ENCODE peak calls at places on chromosomes 12 and 14, in six cellular contexts. S, O, B, R, Q and C are unnamed samples. For H3K4me1, the result is how much of the 10 kb centered on the place peaks cover.

GRCh38 chr12:59695379-59695778 is 99.5 kb downstream of the SLC16A7 start:
- DNase-seq in O (no peak), Q (no peak), B (no peak), R (no peak), S (no peak), C (no peak)

GRCh38 chr12:9674226-9674590 is 4.7 kb downstream of the CLEC2D start:
- DNase-seq in B (no peak), R (no peak), S (no peak), Q (no peak), O (no peak), C (no peak)

GRCh38 chr14:61927521-61927920 is 165.3 kb downstream of the SNAPC1 start:
- DNase-seq in Q (no peak), R (no peak), B (peak), S (no peak), O (no peak), C (no peak)

GRCh38 chr12:53102883-53103807 is at the start of gene SOAT2:
- DNase-seq in S (no peak), B (no peak), Q (no peak), R (no peak), O (no peak), C (no peak)

GRCh38 chr12:114562654-114563053 is 121.3 kb downstream of the TBX3 start:
- DNase-seq in B (no peak), S (no peak), Q (no peak), R (no peak), O (no peak), C (no peak)

GRCh38 chr12:53481957-53482586 is 17.2 kb downstream of the MAP3K12 start:
- DNase-seq in S (no peak), R (no peak), O (no peak), B (no peak), Q (no peak), C (no peak)

GRCh38 chr12:67482751-67483661 is 165.5 kb upstream of the DYRK2 start:
- DNase-seq in O (peak), B (peak), S (no peak), Q (no peak), R (peak), C (peak)

GRCh38 chr14:22819191-22819988 is 4.2 kb upstream of the SLC7A7 start:
- DNase-seq in R (no peak), O (no peak), B (peak), S (no peak), Q (no peak), C (no peak)

GRCh38 chr12:51209259-51209658 is 8.6 kb downstream of the POU6F1 start:
- DNase-seq in R (no peak), Q (no peak), B (no peak), S (no peak), O (no peak), C (no peak)

GRCh38 chr12:67705394-67706370 is 57.1 kb downstream of the DYRK2 start:
- DNase-seq in O (no peak), R (no peak), S (no peak), Q (no peak), B (no peak), C (no peak)

GRCh38 chr14:61525293-61526011 is 169.9 kb upstream of the HIF1A start:
- DNase-seq in B (peak), Q (peak), R (peak), S (peak), O (peak), C (peak)

GRCh38 chr12:10194160-10194559 is 15.3 kb downstream of the TMEM52B start:
- DNase-seq in Q (no peak), R (no peak), O (no peak), S (no peak), B (no peak), C (no peak)

GRCh38 chr14:68896132-68896531 is 83.0 kb downstream of the ACTN1 start:
- DNase-seq in S (no peak), O (no peak), B (no peak), Q (no peak), R (peak), C (peak)

GRCh38 chr12:95593266-95593871 is 42.1 kb upstream of the USP44 start:
- DNase-seq in R (no peak), S (no peak), Q (peak), O (no peak), B (no peak), C (no peak)

GRCh38 chr12:91401190-91401589 is 218.6 kb upstream of the DCN start:
- DNase-seq in R (no peak), B (no peak), S (no peak), Q (no peak), O (no peak), C (no peak)

GRCh38 chr14:104989951-104990303 is 4.3 kb downstream of the CLBA1 start:
- DNase-seq in O (no peak), Q (no peak), R (no peak), B (no peak), S (no peak), C (no peak)

GRCh38 chr12:6465467-6466183 is 4.9 kb downstream of the VAMP1 start:
- DNase-seq in B (peak), S (peak), Q (peak), R (no peak), O (no peak), C (no peak)

GRCh38 chr14:75184447-75184846 is 8.0 kb upstream of the TMED10 start:
- DNase-seq in Q (no peak), S (no peak), R (no peak), B (no peak), O (no peak), C (no peak)

GRCh38 chr14:69055125-69055524 is 76.0 kb upstream of the ACTN1 start:
- DNase-seq in O (no peak), S (no peak), R (no peak), B (no peak), Q (no peak), C (no peak)

GRCh38 chr12:131014343-131014742 is 60.6 kb downstream of the ADGRD1 start:
- DNase-seq in S (no peak), O (peak), Q (no peak), B (no peak), R (peak), C (no peak)

GRCh38 chr12:67034110-67034879 is 234.9 kb upstream of the CAND1 start:
- DNase-seq in B (peak), S (no peak), R (no peak), Q (no peak), O (no peak), C (no peak)

GRCh38 chr14:65333926-65334687 is 78.4 kb upstream of the FUT8 start:
- DNase-seq in Q (no peak), O (no peak), B (no peak), S (no peak), R (peak), C (no peak)

GRCh38 chr14:105087963-105088811 is 23.0 kb upstream of the GPR132 start:
- DNase-seq in Q (no peak), O (peak), S (no peak), R (peak), B (peak), C (peak)

GRCh38 chr12:100789146-100789545 is 5.4 kb upstream of the ANO4 start:
- DNase-seq in R (no peak), B (no peak), O (no peak), Q (no peak), S (no peak), C (no peak)

GRCh38 chr12:29317556-29318363 is 63.2 kb downstream of the ERGIC2 start:
- DNase-seq in Q (peak), O (no peak), B (peak), S (peak), R (no peak), C (no peak)

GRCh38 chr12:59742831-59743230 is 147.0 kb downstream of the SLC16A7 start:
- DNase-seq in O (no peak), S (no peak), B (no peak), Q (no peak), R (no peak), C (no peak)

GRCh38 chr12:57545809-57546437 is 1.1 kb downstream of the DCTN2 start:
- DNase-seq in R (no peak), O (no peak), Q (no peak), S (no peak), B (no peak), C (no peak)

GRCh38 chr12:50390284-50390683 is 6.1 kb downstream of the FAM186A start:
- DNase-seq in B (peak), Q (peak), O (no peak), S (peak), R (no peak), C (no peak)

GRCh38 chr14:103540816-103541493 is 12.0 kb downstream of the TRMT61A start:
- DNase-seq in O (peak), Q (no peak), B (no peak), R (peak), S (no peak), C (no peak)
- H3K4me3 ChIP-seq in O (no peak), Q (no peak), B (no peak), R (no peak), S (peak), C (no peak)

GRCh38 chr12:46390304-46390703 is 17.7 kb upstream of the SLC38A2 start:
- DNase-seq in O (no peak), S (no peak), Q (no peak), B (no peak), R (no peak), C (no peak)
- H3K4me1 ChIP-seq in O (half or more), S (under half), Q (half or more), B (under half), R (half or more), C (under half)

DNA sequence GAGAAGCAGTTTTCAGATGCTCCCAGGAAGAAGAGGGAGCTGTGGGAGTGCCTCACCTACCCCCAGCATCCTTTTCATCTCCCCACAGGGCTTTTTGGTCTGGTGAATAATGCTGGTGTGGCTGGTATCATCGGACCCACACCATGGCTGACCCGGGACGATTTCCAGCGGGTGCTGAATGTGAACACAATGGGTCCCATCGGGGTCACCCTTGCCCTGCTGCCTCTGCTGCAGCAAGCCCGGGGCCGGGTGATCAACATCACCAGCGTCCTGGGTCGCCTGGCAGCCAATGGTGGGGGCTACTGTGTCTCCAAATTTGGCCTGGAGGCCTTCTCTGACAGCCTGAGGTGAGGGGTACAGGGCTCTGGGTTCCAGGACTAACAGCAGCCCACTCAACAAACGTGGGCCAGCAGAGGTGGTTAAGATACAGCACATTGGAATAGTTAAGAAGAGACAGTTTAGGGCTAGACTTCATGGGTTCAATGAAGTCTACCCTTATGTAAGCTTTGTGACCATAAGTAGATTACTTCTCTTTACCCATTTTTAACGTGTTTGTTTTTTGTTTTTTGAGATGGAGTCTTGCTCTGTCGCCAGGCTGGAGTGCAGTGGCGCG is 1.5 kb downstream of the RDH5 start:
- DNase-seq in Q (no peak), B (no peak), S (no peak), O (peak), R (no peak), C (peak)
- H3K27ac ChIP-seq in Q (peak), B (no peak), S (peak), O (peak), R (peak), C (peak)

GRCh38 chr14:55107766-55108554 is 21.1 kb upstream of the LGALS3 start:
- DNase-seq in S (peak), O (peak), Q (peak), R (peak), B (peak), C (peak)
- H3K4me3 ChIP-seq in S (peak), O (no peak), Q (no peak), R (no peak), B (no peak), C (no peak)

GRCh38 chr12:122870163-122870842 is 25.6 kb downstream of the VPS37B start:
- DNase-seq in Q (no peak), B (no peak), S (no peak), O (peak), R (no peak), C (no peak)
- H3K4me1 ChIP-seq in Q (half or more), B (under half), S (under half), O (half or more), R (half or more), C (under half)

DNA sequence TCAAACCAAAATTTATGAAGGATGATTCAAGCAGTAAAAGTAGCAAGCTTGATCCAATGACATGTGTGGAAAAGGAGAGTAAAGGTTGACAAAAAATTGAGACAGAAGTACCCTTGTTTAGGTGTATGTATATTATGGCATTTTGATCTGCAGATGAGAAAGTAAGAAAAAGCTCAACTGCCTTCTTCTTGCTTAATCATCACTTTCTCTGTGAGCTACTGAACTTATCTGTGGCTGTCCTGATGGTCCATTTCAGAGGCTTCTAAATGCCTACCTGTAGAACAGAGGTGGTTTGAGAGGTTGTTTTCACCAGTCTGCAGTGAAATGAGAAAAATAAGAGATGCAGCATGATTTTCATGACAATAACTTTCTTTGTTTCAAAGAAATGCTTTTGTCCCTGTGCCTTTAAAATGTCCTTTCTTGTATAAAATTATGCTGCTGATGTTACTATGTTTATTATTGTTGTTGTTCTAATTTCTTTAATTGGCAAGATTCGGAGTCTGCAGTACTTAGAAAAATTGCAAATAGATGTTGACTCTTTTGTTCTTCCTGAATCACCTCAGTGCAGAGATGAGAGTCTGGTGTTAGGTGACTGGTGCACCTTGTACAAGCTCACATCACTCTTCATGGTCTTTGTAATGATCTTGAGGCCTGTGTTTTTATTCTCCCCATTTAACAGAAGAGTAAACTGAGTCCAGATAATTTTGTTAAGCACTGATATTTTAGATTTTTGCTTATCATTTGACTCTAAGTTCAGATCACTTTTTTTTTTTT is 821.9 kb downstream of the VRK1 start:
- DNase-seq in B (no peak), Q (no peak), O (no peak), R (no peak), S (no peak), C (no peak)
- H3K27ac ChIP-seq in B (no peak), Q (no peak), O (no peak), R (no peak), S (no peak), C (no peak)

DNA sequence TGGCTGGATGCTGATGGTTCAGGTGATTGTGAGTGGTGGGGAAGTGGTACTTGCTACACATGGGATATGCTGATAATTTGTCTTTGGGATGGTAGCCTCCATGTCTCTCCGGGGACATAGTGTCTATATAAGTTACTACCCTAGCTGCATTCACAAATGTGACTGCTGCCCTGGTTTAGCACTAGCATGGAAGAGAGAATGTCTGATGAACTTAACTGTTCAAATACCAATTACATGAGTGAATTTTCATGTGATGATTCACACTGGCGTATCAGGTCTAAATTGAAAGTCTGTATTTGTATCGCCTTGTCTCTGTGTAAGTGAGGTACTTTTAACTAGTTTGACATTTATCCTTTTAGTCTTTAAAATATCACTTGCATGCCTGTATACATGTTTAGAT is 34.4 kb downstream of the ATF7IP start:
- DNase-seq in S (no peak), O (no peak), B (no peak), Q (no peak), R (no peak), C (no peak)
- H3K4me3 ChIP-seq in S (peak), O (no peak), B (no peak), Q (no peak), R (no peak), C (no peak)

DNA sequence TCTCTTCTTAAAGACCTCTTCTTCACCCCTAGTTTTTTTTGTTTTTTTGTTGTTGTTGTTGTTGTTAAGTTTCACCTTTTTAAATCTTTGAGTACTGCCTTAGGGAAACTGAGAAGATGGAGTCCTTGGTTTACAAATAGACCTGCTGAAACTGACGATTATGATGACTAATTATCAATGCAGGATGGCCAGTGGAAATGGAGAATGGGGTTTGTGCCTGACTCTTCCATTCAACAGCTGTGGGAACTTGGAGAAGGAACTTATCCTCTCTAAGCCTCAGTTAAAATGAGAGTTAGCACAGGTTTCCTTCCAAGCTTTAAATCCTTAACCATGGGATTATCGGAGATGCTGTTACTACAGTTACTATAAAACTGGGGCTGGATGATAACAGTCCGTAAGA is 66.7 kb upstream of the PNMA1 start:
- DNase-seq in S (no peak), Q (no peak), O (no peak), B (no peak), R (no peak), C (no peak)
- H3K4me1 ChIP-seq in S (under half), Q (half or more), O (half or more), B (under half), R (half or more), C (under half)

DNA sequence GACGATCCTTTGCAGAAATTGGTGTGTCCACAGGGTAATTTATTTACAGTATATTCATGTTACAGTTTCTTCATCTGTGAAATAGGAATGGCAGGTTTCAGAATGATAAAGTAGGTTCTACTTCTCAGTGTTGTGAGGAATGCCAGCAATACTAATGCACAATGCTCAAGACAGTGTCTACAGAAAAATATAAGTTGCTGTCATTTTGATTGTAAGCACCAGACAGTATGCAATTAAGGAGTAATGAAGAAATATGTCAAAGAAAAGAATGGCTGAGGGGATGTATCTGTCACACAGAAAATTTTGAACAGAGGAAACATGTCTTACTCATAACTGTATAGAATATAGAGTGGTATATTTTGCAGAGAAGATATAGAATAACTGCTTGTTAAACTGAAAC is 525.4 kb downstream of the GALC start:
- DNase-seq in Q (no peak), R (no peak), S (no peak), B (no peak), O (no peak), C (no peak)
- H3K27ac ChIP-seq in Q (no peak), R (no peak), S (no peak), B (no peak), O (no peak), C (no peak)

DNA sequence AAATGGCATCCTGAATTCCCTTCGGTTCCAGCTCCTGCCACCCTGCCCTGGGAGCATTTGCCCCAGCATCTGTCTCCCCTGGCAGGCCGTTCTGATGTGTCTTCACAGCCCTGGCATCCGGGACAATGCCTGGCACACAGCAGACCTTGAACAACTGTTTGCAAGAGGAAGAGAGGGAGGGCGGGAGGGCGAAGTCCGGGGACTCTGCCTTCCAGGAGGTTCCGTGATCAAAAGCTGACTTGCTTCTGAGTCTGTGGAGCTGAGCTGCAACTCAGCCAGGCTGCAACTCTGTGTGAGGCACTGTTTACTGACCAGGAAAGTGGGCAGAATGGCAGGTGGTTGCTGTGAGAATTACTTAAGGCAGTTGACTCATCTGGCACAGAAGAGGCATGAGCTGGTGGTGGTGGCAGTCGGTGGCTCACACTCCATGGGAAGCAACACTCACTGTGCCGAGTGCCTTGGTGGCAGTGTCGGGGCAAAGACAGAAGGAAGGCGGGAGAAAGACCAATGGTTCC is 61.1 kb upstream of the DLK1 start:
- DNase-seq in B (no peak), S (no peak), R (no peak), Q (no peak), O (peak), C (no peak)
- H3K4me3 ChIP-seq in B (no peak), S (no peak), R (no peak), Q (no peak), O (no peak), C (no peak)